ENCODE peak calls at places on chromosomes 16 and 17, in seven cellular contexts. One of them, this sample, is unnamed. For H3K4me1, the result is how much of the 10 kb centered on the place peaks cover.

GRCh38 chr16:17544785-17545184 is 74.0 kb upstream of the XYLT1 start:
- DNase-seq in neural progenitor cell: peak
- DNase-seq in ascending aorta: no peak
- DNase-seq in lung: no peak
- DNase-seq in OCI-LY7: peak
- DNase-seq in thoracic aorta: no peak
- DNase-seq in left ventricle myocardium inferior: no peak
- DNase-seq in this sample: no peak

GRCh38 chr16:19330801-19331484 is 45.4 kb downstream of the CLEC19A start:
- DNase-seq in left ventricle myocardium inferior: no peak
- DNase-seq in ascending aorta: no peak
- DNase-seq in OCI-LY7: no peak
- DNase-seq in neural progenitor cell: no peak
- DNase-seq in lung: no peak
- DNase-seq in thoracic aorta: no peak
- DNase-seq in this sample: no peak

GRCh38 chr16:81604960-81605383 is 160.4 kb downstream of the CMIP start:
- DNase-seq in thoracic aorta: no peak
- DNase-seq in ascending aorta: no peak
- DNase-seq in lung: no peak
- DNase-seq in OCI-LY7: no peak
- DNase-seq in neural progenitor cell: no peak
- DNase-seq in left ventricle myocardium inferior: no peak
- DNase-seq in this sample: no peak

GRCh38 chr17:51748749-51749604 is 409.5 kb downstream of the CA10 start:
- DNase-seq in left ventricle myocardium inferior: no peak
- DNase-seq in OCI-LY7: no peak
- DNase-seq in thoracic aorta: no peak
- DNase-seq in neural progenitor cell: no peak
- DNase-seq in ascending aorta: no peak
- DNase-seq in lung: no peak
- DNase-seq in this sample: no peak

GRCh38 chr16:27461483-27462171 is 59.7 kb downstream of the IL21R start:
- DNase-seq in lung: no peak
- DNase-seq in left ventricle myocardium inferior: no peak
- DNase-seq in OCI-LY7: no peak
- DNase-seq in thoracic aorta: no peak
- DNase-seq in ascending aorta: no peak
- DNase-seq in neural progenitor cell: no peak
- DNase-seq in this sample: no peak

GRCh38 chr17:68255731-68256538 is 8.1 kb downstream of the AMZ2 start:
- DNase-seq in lung: no peak
- DNase-seq in OCI-LY7: peak
- DNase-seq in thoracic aorta: no peak
- DNase-seq in ascending aorta: no peak
- DNase-seq in left ventricle myocardium inferior: no peak
- DNase-seq in neural progenitor cell: no peak
- DNase-seq in this sample: no peak

GRCh38 chr16:70796301-70796700 is 4.7 kb downstream of the VAC14 start:
- DNase-seq in lung: no peak
- DNase-seq in thoracic aorta: no peak
- DNase-seq in neural progenitor cell: no peak
- DNase-seq in OCI-LY7: no peak
- DNase-seq in left ventricle myocardium inferior: no peak
- DNase-seq in ascending aorta: no peak
- DNase-seq in this sample: no peak

GRCh38 chr17:28552201-28552999 is at the start of gene UNC119:
- DNase-seq in thoracic aorta: no peak
- DNase-seq in lung: peak
- DNase-seq in left ventricle myocardium inferior: peak
- DNase-seq in OCI-LY7: peak
- DNase-seq in ascending aorta: no peak
- DNase-seq in neural progenitor cell: peak
- DNase-seq in this sample: peak

GRCh38 chr17:42456223-42457106 is 2.2 kb upstream of the ATP6V0A1 start:
- DNase-seq in OCI-LY7: peak
- DNase-seq in lung: no peak
- DNase-seq in ascending aorta: no peak
- DNase-seq in left ventricle myocardium inferior: no peak
- DNase-seq in neural progenitor cell: no peak
- DNase-seq in thoracic aorta: no peak
- DNase-seq in this sample: no peak

GRCh38 chr17:66123163-66123562 is 68.8 kb downstream of the CEP112 start:
- DNase-seq in ascending aorta: no peak
- DNase-seq in lung: no peak
- DNase-seq in OCI-LY7: no peak
- DNase-seq in thoracic aorta: no peak
- DNase-seq in neural progenitor cell: peak
- DNase-seq in left ventricle myocardium inferior: no peak
- DNase-seq in this sample: no peak

GRCh38 chr17:28398280-28398981 is 7.6 kb downstream of the SLC46A1 start:
- DNase-seq in thoracic aorta: no peak
- DNase-seq in OCI-LY7: no peak
- DNase-seq in left ventricle myocardium inferior: no peak
- DNase-seq in lung: no peak
- DNase-seq in ascending aorta: no peak
- DNase-seq in neural progenitor cell: no peak
- DNase-seq in this sample: no peak

GRCh38 chr17:62064029-62064790 is 868 bp downstream of the MED13 start:
- DNase-seq in lung: no peak
- DNase-seq in ascending aorta: no peak
- DNase-seq in neural progenitor cell: no peak
- DNase-seq in OCI-LY7: peak
- DNase-seq in left ventricle myocardium inferior: no peak
- DNase-seq in thoracic aorta: no peak
- DNase-seq in this sample: peak

GRCh38 chr16:80197790-80198201 is 343.0 kb upstream of the DYNLRB2 start:
- DNase-seq in OCI-LY7: no peak
- DNase-seq in left ventricle myocardium inferior: no peak
- DNase-seq in thoracic aorta: no peak
- DNase-seq in ascending aorta: no peak
- DNase-seq in neural progenitor cell: no peak
- DNase-seq in lung: no peak
- DNase-seq in this sample: no peak

GRCh38 chr17:82933911-82934310 is 94.1 kb upstream of the ZNF750 start:
- DNase-seq in ascending aorta: no peak
- DNase-seq in OCI-LY7: no peak
- DNase-seq in lung: no peak
- DNase-seq in left ventricle myocardium inferior: peak
- DNase-seq in thoracic aorta: no peak
- DNase-seq in neural progenitor cell: no peak
- DNase-seq in this sample: peak

GRCh38 chr17:29177871-29178749 is 2.1 kb downstream of the MYO18A start:
- DNase-seq in OCI-LY7: no peak
- DNase-seq in thoracic aorta: no peak
- DNase-seq in lung: no peak
- DNase-seq in ascending aorta: no peak
- DNase-seq in left ventricle myocardium inferior: no peak
- DNase-seq in neural progenitor cell: no peak
- DNase-seq in this sample: peak

GRCh38 chr17:43720311-43721060 is 38.1 kb downstream of the SOST start:
- DNase-seq in thoracic aorta: peak
- DNase-seq in ascending aorta: peak
- DNase-seq in left ventricle myocardium inferior: peak
- DNase-seq in OCI-LY7: peak
- DNase-seq in neural progenitor cell: peak
- DNase-seq in lung: peak
- DNase-seq in this sample: peak
- H3K4me1 ChIP-seq in thoracic aorta: under half
- H3K4me1 ChIP-seq in ascending aorta: under half
- H3K4me1 ChIP-seq in left ventricle myocardium inferior: under half
- H3K4me1 ChIP-seq in OCI-LY7: under half
- H3K4me1 ChIP-seq in neural progenitor cell: under half
- H3K4me1 ChIP-seq in lung: under half
- H3K4me1 ChIP-seq in this sample: under half

GRCh38 chr17:77282524-77283515 is 142.1 kb downstream of the SEC14L1 start:
- DNase-seq in ascending aorta: no peak
- DNase-seq in OCI-LY7: peak
- DNase-seq in neural progenitor cell: peak
- DNase-seq in left ventricle myocardium inferior: no peak
- DNase-seq in thoracic aorta: no peak
- DNase-seq in lung: peak
- DNase-seq in this sample: peak

GRCh38 chr17:77281024-77281903 is 140.5 kb downstream of the SEC14L1 start:
- DNase-seq in OCI-LY7: peak
- DNase-seq in left ventricle myocardium inferior: peak
- DNase-seq in thoracic aorta: no peak
- DNase-seq in neural progenitor cell: peak
- DNase-seq in lung: peak
- DNase-seq in ascending aorta: no peak
- DNase-seq in this sample: peak

GRCh38 chr17:77280304-77280910 is 139.6 kb downstream of the SEC14L1 start:
- DNase-seq in ascending aorta: no peak
- DNase-seq in thoracic aorta: no peak
- DNase-seq in lung: no peak
- DNase-seq in neural progenitor cell: no peak
- DNase-seq in left ventricle myocardium inferior: peak
- DNase-seq in OCI-LY7: no peak
- DNase-seq in this sample: peak

GRCh38 chr17:77281904-77282367 is 141.2 kb downstream of the SEC14L1 start:
- DNase-seq in ascending aorta: no peak
- DNase-seq in OCI-LY7: peak
- DNase-seq in lung: no peak
- DNase-seq in neural progenitor cell: peak
- DNase-seq in thoracic aorta: no peak
- DNase-seq in left ventricle myocardium inferior: no peak
- DNase-seq in this sample: peak

GRCh38 chr17:77279448-77280303 is 138.9 kb downstream of the SEC14L1 start:
- DNase-seq in ascending aorta: no peak
- DNase-seq in thoracic aorta: no peak
- DNase-seq in neural progenitor cell: peak
- DNase-seq in lung: peak
- DNase-seq in OCI-LY7: no peak
- DNase-seq in left ventricle myocardium inferior: no peak
- DNase-seq in this sample: peak
- H3K4me3 ChIP-seq in ascending aorta: no peak
- H3K4me3 ChIP-seq in thoracic aorta: no peak
- H3K4me3 ChIP-seq in neural progenitor cell: peak
- H3K4me3 ChIP-seq in lung: no peak
- H3K4me3 ChIP-seq in OCI-LY7: no peak
- H3K4me3 ChIP-seq in left ventricle myocardium inferior: no peak
- H3K4me3 ChIP-seq in this sample: no peak

GRCh38 chr16:85514601-85515318 is 98.4 kb upstream of the GSE1 start:
- DNase-seq in neural progenitor cell: peak
- DNase-seq in thoracic aorta: peak
- DNase-seq in left ventricle myocardium inferior: peak
- DNase-seq in ascending aorta: peak
- DNase-seq in lung: peak
- DNase-seq in OCI-LY7: no peak
- DNase-seq in this sample: no peak
- TF ChIP-seq CTCF in neural progenitor cell: no peak
- TF ChIP-seq CTCF in thoracic aorta: peak
- TF ChIP-seq CTCF in left ventricle myocardium inferior: no peak
- TF ChIP-seq CTCF in ascending aorta: peak
- TF ChIP-seq CTCF in lung: no peak
- TF ChIP-seq CTCF in OCI-LY7: no peak
- TF ChIP-seq CTCF in this sample: no peak

DNA sequence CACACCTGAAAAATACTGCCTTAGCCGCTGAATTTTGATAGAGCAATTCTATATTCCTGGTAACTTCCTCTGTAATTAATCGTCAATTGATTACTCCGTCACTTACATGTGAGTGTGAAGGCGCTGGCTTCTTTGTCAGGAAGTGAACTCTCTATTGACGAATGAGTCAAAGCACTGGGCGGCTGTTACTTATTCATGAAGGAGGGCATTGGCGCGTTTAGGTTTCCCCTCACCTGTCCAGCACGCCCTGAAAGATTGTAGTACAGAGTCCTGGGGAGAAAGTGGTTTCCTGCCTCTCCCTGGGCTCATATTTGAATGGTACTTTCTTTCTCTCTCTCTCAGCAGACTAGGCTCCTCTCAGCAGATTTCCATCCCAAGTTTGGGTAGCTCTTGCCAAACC is 21.0 kb downstream of the SOCS3 start:
- DNase-seq in neural progenitor cell: no peak
- DNase-seq in OCI-LY7: no peak
- DNase-seq in lung: no peak
- DNase-seq in thoracic aorta: no peak
- DNase-seq in ascending aorta: no peak
- DNase-seq in left ventricle myocardium inferior: no peak
- DNase-seq in this sample: peak
- H3K4me1 ChIP-seq in neural progenitor cell: under half
- H3K4me1 ChIP-seq in OCI-LY7: under half
- H3K4me1 ChIP-seq in lung: under half
- H3K4me1 ChIP-seq in thoracic aorta: under half
- H3K4me1 ChIP-seq in ascending aorta: under half
- H3K4me1 ChIP-seq in left ventricle myocardium inferior: under half
- H3K4me1 ChIP-seq in this sample: under half

GRCh38 chr17:63701477-63702222 is 1.7 kb upstream of the LIMD2 start:
- DNase-seq in thoracic aorta: no peak
- DNase-seq in ascending aorta: no peak
- DNase-seq in left ventricle myocardium inferior: peak
- DNase-seq in OCI-LY7: peak
- DNase-seq in lung: no peak
- DNase-seq in neural progenitor cell: no peak
- DNase-seq in this sample: peak

GRCh38 chr17:63700528-63701441 is 860 bp upstream of the LIMD2 start:
- DNase-seq in thoracic aorta: peak
- DNase-seq in lung: no peak
- DNase-seq in ascending aorta: no peak
- DNase-seq in neural progenitor cell: peak
- DNase-seq in left ventricle myocardium inferior: peak
- DNase-seq in OCI-LY7: peak
- DNase-seq in this sample: peak

GRCh38 chr17:63702616-63703015 is 2.7 kb upstream of the LIMD2 start:
- DNase-seq in thoracic aorta: no peak
- DNase-seq in OCI-LY7: no peak
- DNase-seq in neural progenitor cell: no peak
- DNase-seq in ascending aorta: no peak
- DNase-seq in lung: no peak
- DNase-seq in left ventricle myocardium inferior: no peak
- DNase-seq in this sample: no peak

GRCh38 chr17:63703029-63703428 is 3.1 kb upstream of the LIMD2 start:
- DNase-seq in thoracic aorta: no peak
- DNase-seq in ascending aorta: no peak
- DNase-seq in lung: no peak
- DNase-seq in OCI-LY7: no peak
- DNase-seq in left ventricle myocardium inferior: no peak
- DNase-seq in neural progenitor cell: no peak
- DNase-seq in this sample: no peak

GRCh38 chr17:63702223-63702577 is 2.3 kb upstream of the LIMD2 start:
- DNase-seq in neural progenitor cell: no peak
- DNase-seq in OCI-LY7: peak
- DNase-seq in lung: no peak
- DNase-seq in ascending aorta: no peak
- DNase-seq in thoracic aorta: no peak
- DNase-seq in left ventricle myocardium inferior: no peak
- DNase-seq in this sample: peak
- H3K4me3 ChIP-seq in neural progenitor cell: no peak
- H3K4me3 ChIP-seq in OCI-LY7: peak
- H3K4me3 ChIP-seq in lung: no peak
- H3K4me3 ChIP-seq in ascending aorta: no peak
- H3K4me3 ChIP-seq in thoracic aorta: peak
- H3K4me3 ChIP-seq in left ventricle myocardium inferior: no peak
- H3K4me3 ChIP-seq in this sample: no peak

GRCh38 chr16:71540-72341 is 690 bp downstream of the RHBDF1 start:
- DNase-seq in left ventricle myocardium inferior: peak
- DNase-seq in thoracic aorta: no peak
- DNase-seq in neural progenitor cell: peak
- DNase-seq in ascending aorta: no peak
- DNase-seq in lung: peak
- DNase-seq in OCI-LY7: no peak
- DNase-seq in this sample: peak
- TF ChIP-seq CTCF in left ventricle myocardium inferior: no peak
- TF ChIP-seq CTCF in thoracic aorta: peak
- TF ChIP-seq CTCF in neural progenitor cell: no peak
- TF ChIP-seq CTCF in ascending aorta: peak
- TF ChIP-seq CTCF in lung: no peak
- TF ChIP-seq CTCF in OCI-LY7: no peak
- TF ChIP-seq CTCF in this sample: no peak